ENCODE peak calls at places on chromosome 10, in ten cellular contexts. One of them, this sample, is unnamed.

GRCh38 chr10:129411146-129411705 is 55.8 kb upstream of the MGMT start:
- DNase-seq in MM.1S: no peak
- DNase-seq in HAP-1: no peak
- DNase-seq in K562: no peak
- DNase-seq in heart right ventricle: no peak
- DNase-seq in substantia nigra: no peak
- DNase-seq in effector memory CD8-positive, alpha-beta T cell: no peak
- DNase-seq in body of pancreas: no peak
- DNase-seq in left cardiac atrium: no peak
- DNase-seq in mucosa of descending colon: no peak
- DNase-seq in this sample: no peak

GRCh38 chr10:31147220-31147608 is 115.5 kb upstream of the ZNF438 start:
- DNase-seq in MM.1S: no peak
- DNase-seq in HAP-1: no peak
- DNase-seq in K562: no peak
- DNase-seq in heart right ventricle: no peak
- DNase-seq in substantia nigra: no peak
- DNase-seq in effector memory CD8-positive, alpha-beta T cell: no peak
- DNase-seq in body of pancreas: no peak
- DNase-seq in left cardiac atrium: no peak
- DNase-seq in mucosa of descending colon: no peak
- DNase-seq in this sample: no peak

GRCh38 chr10:109427421-109427820 is 495.9 kb downstream of the XPNPEP1 start:
- DNase-seq in MM.1S: no peak
- DNase-seq in HAP-1: no peak
- DNase-seq in K562: no peak
- DNase-seq in heart right ventricle: no peak
- DNase-seq in substantia nigra: no peak
- DNase-seq in effector memory CD8-positive, alpha-beta T cell: no peak
- DNase-seq in body of pancreas: no peak
- DNase-seq in left cardiac atrium: no peak
- DNase-seq in mucosa of descending colon: no peak
- DNase-seq in this sample: no peak

GRCh38 chr10:100076750-100077149 is 4.9 kb downstream of the CPN1 start:
- DNase-seq in MM.1S: no peak
- DNase-seq in HAP-1: no peak
- DNase-seq in K562: no peak
- DNase-seq in heart right ventricle: no peak
- DNase-seq in substantia nigra: no peak
- DNase-seq in effector memory CD8-positive, alpha-beta T cell: no peak
- DNase-seq in body of pancreas: no peak
- DNase-seq in left cardiac atrium: no peak
- DNase-seq in mucosa of descending colon: no peak
- DNase-seq in this sample: no peak

GRCh38 chr10:47255866-47256265 is 44.1 kb upstream of the GDF10 start:
- DNase-seq in MM.1S: no peak
- DNase-seq in HAP-1: no peak
- DNase-seq in K562: no peak
- DNase-seq in heart right ventricle: no peak
- DNase-seq in substantia nigra: no peak
- DNase-seq in effector memory CD8-positive, alpha-beta T cell: no peak
- DNase-seq in body of pancreas: no peak
- DNase-seq in left cardiac atrium: no peak
- DNase-seq in mucosa of descending colon: no peak
- DNase-seq in this sample: no peak

GRCh38 chr10:48251525-48252353 is 22.8 kb downstream of the FRMPD2 start:
- DNase-seq in MM.1S: no peak
- DNase-seq in HAP-1: no peak
- DNase-seq in K562: no peak
- DNase-seq in heart right ventricle: no peak
- DNase-seq in substantia nigra: no peak
- DNase-seq in effector memory CD8-positive, alpha-beta T cell: no peak
- DNase-seq in body of pancreas: peak
- DNase-seq in left cardiac atrium: no peak
- DNase-seq in mucosa of descending colon: peak
- DNase-seq in this sample: no peak

GRCh38 chr10:26781797-26782196 is 79.0 kb downstream of the ABI1 start:
- DNase-seq in MM.1S: no peak
- DNase-seq in HAP-1: no peak
- DNase-seq in K562: no peak
- DNase-seq in heart right ventricle: no peak
- DNase-seq in substantia nigra: no peak
- DNase-seq in effector memory CD8-positive, alpha-beta T cell: no peak
- DNase-seq in body of pancreas: no peak
- DNase-seq in left cardiac atrium: no peak
- DNase-seq in mucosa of descending colon: no peak
- DNase-seq in this sample: no peak

GRCh38 chr10:112271982-112272381 is 11.2 kb upstream of the TECTB start:
- DNase-seq in MM.1S: no peak
- DNase-seq in HAP-1: no peak
- DNase-seq in K562: no peak
- DNase-seq in heart right ventricle: no peak
- DNase-seq in substantia nigra: no peak
- DNase-seq in effector memory CD8-positive, alpha-beta T cell: no peak
- DNase-seq in body of pancreas: no peak
- DNase-seq in left cardiac atrium: no peak
- DNase-seq in mucosa of descending colon: no peak
- DNase-seq in this sample: no peak

GRCh38 chr10:129398861-129399260 is 68.2 kb upstream of the MGMT start:
- DNase-seq in MM.1S: no peak
- DNase-seq in HAP-1: no peak
- DNase-seq in K562: no peak
- DNase-seq in heart right ventricle: no peak
- DNase-seq in substantia nigra: no peak
- DNase-seq in effector memory CD8-positive, alpha-beta T cell: no peak
- DNase-seq in body of pancreas: no peak
- DNase-seq in left cardiac atrium: no peak
- DNase-seq in mucosa of descending colon: no peak
- DNase-seq in this sample: no peak

GRCh38 chr10:13555884-13556529 is 27.2 kb upstream of the BEND7 start:
- DNase-seq in MM.1S: no peak
- DNase-seq in HAP-1: peak
- DNase-seq in K562: no peak
- DNase-seq in heart right ventricle: no peak
- DNase-seq in substantia nigra: no peak
- DNase-seq in effector memory CD8-positive, alpha-beta T cell: no peak
- DNase-seq in body of pancreas: peak
- DNase-seq in left cardiac atrium: no peak
- DNase-seq in mucosa of descending colon: no peak
- DNase-seq in this sample: no peak

GRCh38 chr10:122344741-122345258 is 29.7 kb upstream of the PLEKHA1 start:
- DNase-seq in MM.1S: no peak
- DNase-seq in HAP-1: no peak
- DNase-seq in K562: no peak
- DNase-seq in heart right ventricle: peak
- DNase-seq in substantia nigra: no peak
- DNase-seq in effector memory CD8-positive, alpha-beta T cell: no peak
- DNase-seq in body of pancreas: no peak
- DNase-seq in left cardiac atrium: no peak
- DNase-seq in mucosa of descending colon: peak
- DNase-seq in this sample: peak

GRCh38 chr10:7529638-7530037 is 118.8 kb upstream of the SFMBT2 start:
- DNase-seq in MM.1S: no peak
- DNase-seq in HAP-1: peak
- DNase-seq in K562: no peak
- DNase-seq in heart right ventricle: no peak
- DNase-seq in substantia nigra: peak
- DNase-seq in effector memory CD8-positive, alpha-beta T cell: no peak
- DNase-seq in body of pancreas: no peak
- DNase-seq in left cardiac atrium: no peak
- DNase-seq in mucosa of descending colon: peak
- DNase-seq in this sample: peak

GRCh38 chr10:31936086-31936485 is 7.5 kb upstream of the ARHGAP12 start:
- DNase-seq in MM.1S: no peak
- DNase-seq in HAP-1: no peak
- DNase-seq in K562: no peak
- DNase-seq in heart right ventricle: no peak
- DNase-seq in substantia nigra: no peak
- DNase-seq in effector memory CD8-positive, alpha-beta T cell: no peak
- DNase-seq in body of pancreas: no peak
- DNase-seq in left cardiac atrium: no peak
- DNase-seq in mucosa of descending colon: no peak
- DNase-seq in this sample: no peak

GRCh38 chr10:19819419-19820033 is 3.3 kb downstream of the PLXDC2 start:
- DNase-seq in MM.1S: peak
- DNase-seq in HAP-1: peak
- DNase-seq in K562: peak
- DNase-seq in heart right ventricle: no peak
- DNase-seq in substantia nigra: no peak
- DNase-seq in effector memory CD8-positive, alpha-beta T cell: no peak
- DNase-seq in body of pancreas: peak
- DNase-seq in left cardiac atrium: no peak
- DNase-seq in mucosa of descending colon: peak
- DNase-seq in this sample: peak

GRCh38 chr10:63093227-63093626 is 39.9 kb upstream of the NRBF2 start:
- DNase-seq in MM.1S: no peak
- DNase-seq in HAP-1: no peak
- DNase-seq in K562: no peak
- DNase-seq in heart right ventricle: no peak
- DNase-seq in substantia nigra: no peak
- DNase-seq in effector memory CD8-positive, alpha-beta T cell: no peak
- DNase-seq in body of pancreas: no peak
- DNase-seq in left cardiac atrium: no peak
- DNase-seq in mucosa of descending colon: no peak
- DNase-seq in this sample: no peak

GRCh38 chr10:119313645-119314044 is 106.3 kb downstream of the GRK5 start:
- DNase-seq in MM.1S: peak
- DNase-seq in HAP-1: no peak
- DNase-seq in K562: peak
- DNase-seq in heart right ventricle: no peak
- DNase-seq in substantia nigra: no peak
- DNase-seq in effector memory CD8-positive, alpha-beta T cell: peak
- DNase-seq in body of pancreas: no peak
- DNase-seq in left cardiac atrium: no peak
- DNase-seq in mucosa of descending colon: no peak
- DNase-seq in this sample: no peak

GRCh38 chr10:72337039-72337629 is 17.6 kb downstream of the DNAJB12 start:
- DNase-seq in MM.1S: peak
- DNase-seq in HAP-1: peak
- DNase-seq in K562: peak
- DNase-seq in heart right ventricle: peak
- DNase-seq in substantia nigra: peak
- DNase-seq in effector memory CD8-positive, alpha-beta T cell: peak
- DNase-seq in body of pancreas: peak
- DNase-seq in left cardiac atrium: peak
- DNase-seq in mucosa of descending colon: peak
- DNase-seq in this sample: peak